ENCODE peak calls at places on chromosomes 16 and 17, in six cellular contexts. E, F, T, H, O and R are unnamed samples.

GRCh38 chr17:67168485-67168884 is 76.5 kb downstream of the HELZ start:
- DNase-seq in E (no peak), F (no peak), T (no peak), H (no peak), O (no peak), R (no peak)

GRCh38 chr16:69564845-69565610 is 738 bp upstream of the NFAT5 start:
- DNase-seq in E (no peak), F (no peak), T (no peak), H (no peak), O (no peak), R (no peak)

GRCh38 chr16:85390511-85391174 is 222.5 kb upstream of the GSE1 start:
- DNase-seq in E (peak; percentile 95), F (peak; percentile 91), T (peak; percentile 97), H (peak; percentile 66), O (peak; percentile 95), R (peak; percentile 73)

GRCh38 chr17:7459961-7460545 is 15.2 kb downstream of the CHRNB1 start:
- DNase-seq in E (no peak), F (no peak), T (no peak), H (no peak), O (no peak), R (no peak)

GRCh38 chr17:30221346-30221745 is 14.2 kb downstream of the SLC6A4 start:
- DNase-seq in E (no peak), F (no peak), T (no peak), H (no peak), O (no peak), R (no peak)

GRCh38 chr16:86044241-86044671 is 145.3 kb downstream of the IRF8 start:
- DNase-seq in E (peak; percentile 64), F (no peak), T (peak; percentile 33), H (peak; percentile 57), O (peak; percentile 64), R (no peak)

GRCh38 chr17:2011421-2012371 is 13.4 kb downstream of the RTN4RL1 start:
- DNase-seq in E (no peak), F (peak; percentile 89), T (no peak), H (no peak), O (no peak), R (peak; percentile 55)

GRCh38 chr17:28828294-28829040 is 14.1 kb downstream of the FAM222B start:
- DNase-seq in E (peak; percentile 35), F (no peak), T (no peak), H (no peak), O (peak; percentile 26), R (no peak)

GRCh38 chr16:30805370-30806169 is 18.6 kb upstream of the ZNF629 start:
- DNase-seq in E (peak; percentile 74), F (peak; percentile 83), T (peak; percentile 90), H (peak; percentile 56), O (peak; percentile 91), R (peak; percentile 75)

GRCh38 chr17:74763565-74764387 is 12.4 kb downstream of the NAT9 start:
- DNase-seq in E (no peak), F (no peak), T (peak; percentile 60), H (no peak), O (peak; percentile 91), R (no peak)

GRCh38 chr17:1975573-1975972 is 49.6 kb downstream of the RTN4RL1 start:
- DNase-seq in E (no peak), F (no peak), T (no peak), H (no peak), O (no peak), R (no peak)

GRCh38 chr17:38558751-38559024 is 47.1 kb downstream of the SRCIN1 start:
- DNase-seq in E (no peak), F (no peak), T (peak; percentile 31), H (no peak), O (no peak), R (peak; percentile 6)

GRCh38 chr17:38560503-38561318 is 45.0 kb downstream of the SRCIN1 start:
- DNase-seq in E (peak; percentile 42), F (no peak), T (no peak), H (no peak), O (no peak), R (no peak)

GRCh38 chr17:38561416-38562214 is 44.1 kb downstream of the SRCIN1 start:
- DNase-seq in E (no peak), F (no peak), T (no peak), H (no peak), O (no peak), R (no peak)

GRCh38 chr17:38559025-38559879 is 46.5 kb downstream of the SRCIN1 start:
- DNase-seq in E (peak; percentile 38), F (peak; percentile 95), T (peak; percentile 78), H (peak; percentile 80), O (peak; percentile 97), R (peak; percentile 67)

DNA sequence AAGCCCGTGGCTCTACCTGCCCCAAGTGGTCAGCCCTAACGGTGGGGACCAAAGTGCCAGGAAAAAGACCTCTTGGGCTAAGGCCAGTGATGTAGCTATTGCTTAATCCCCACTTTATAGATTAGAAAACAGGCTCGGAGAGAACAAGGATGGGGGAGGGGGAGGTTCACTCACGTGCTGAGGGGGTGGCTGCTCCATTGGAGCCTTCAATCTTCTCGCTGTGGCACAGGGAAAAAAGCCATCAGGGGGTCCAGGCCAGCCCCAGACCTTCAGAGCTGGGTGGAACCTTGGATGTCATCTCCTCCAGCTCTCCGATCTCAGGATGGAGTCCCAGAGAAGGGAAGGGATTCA is 45.9 kb downstream of the SRCIN1 start:
- DNase-seq in E (no peak), F (no peak), T (no peak), H (no peak), O (no peak), R (no peak)
- H3K27me3 ChIP-seq in E (peaks cover 71% of the 10 kb centered on the region), F (no peaks in the 10 kb centered on the region), T (peaks cover 47% of the 10 kb centered on the region), H (no peaks in the 10 kb centered on the region), O (peaks cover 37% of the 10 kb centered on the region), R (no peaks in the 10 kb centered on the region)

GRCh38 chr16:3021449-3022207 is 1.5 kb downstream of the TNFRSF12A start:
- DNase-seq in E (peak; percentile 94), F (peak; percentile 57), T (peak; percentile 90), H (peak; percentile 82), O (peak; percentile 93), R (peak; percentile 66)
- TF ChIP-seq POLR2A in E (peak; percentile 34), F (no peak), T (no peak), H (no peak), O (no peak), R (no peak)

DNA sequence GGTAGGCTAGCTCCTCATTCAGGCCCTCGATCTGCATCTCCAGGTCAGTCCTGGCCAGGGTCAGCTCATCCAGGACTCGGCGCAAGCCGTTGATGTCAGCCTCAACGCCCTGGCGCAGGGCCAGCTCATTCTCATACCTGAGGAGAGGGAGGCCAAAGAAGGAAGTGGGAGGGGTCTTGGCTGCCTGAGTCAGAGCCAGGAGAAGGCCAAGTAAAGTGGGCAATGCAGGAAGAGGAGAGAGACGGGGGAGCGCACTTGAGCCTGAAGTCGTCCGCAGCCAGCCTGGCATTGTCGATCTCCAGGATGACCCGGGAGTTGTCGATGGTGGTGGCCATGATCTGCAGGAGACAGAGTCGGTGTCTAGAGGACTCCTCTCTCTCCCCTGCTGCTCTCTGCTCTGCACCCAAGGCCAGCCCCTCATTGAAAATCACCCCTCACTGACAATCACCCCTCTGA is 1.8 kb downstream of the KRT15 start:
- DNase-seq in E (no peak), F (no peak), T (no peak), H (no peak), O (no peak), R (no peak)
- H3K4me3 ChIP-seq in E (no peak overlapping the region), F (peak overlapping the region; percentile 26), T (no peak overlapping the region), H (no peak overlapping the region), O (no peak overlapping the region), R (no peak overlapping the region)

DNA sequence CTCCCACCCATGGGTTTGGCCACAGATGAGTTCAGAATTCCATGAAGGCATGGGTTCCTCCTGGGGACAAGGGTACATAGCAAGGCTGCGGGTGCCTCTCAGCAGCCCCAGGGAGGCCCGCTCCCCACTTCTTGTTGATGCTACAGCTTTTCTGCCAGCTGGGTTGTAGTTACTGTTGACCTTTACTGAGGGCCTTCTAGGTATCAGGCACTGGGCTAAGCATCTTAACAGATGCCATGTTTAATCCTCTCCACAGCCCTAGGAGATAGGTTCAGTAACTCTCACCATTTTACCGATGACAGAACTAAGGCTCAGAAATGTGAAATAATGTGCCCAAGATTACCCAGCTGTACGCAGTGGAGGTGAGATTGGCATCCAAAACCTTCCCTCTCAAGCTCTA is 54.3 kb upstream of the DLX4 start:
- DNase-seq in E (no peak), F (no peak), T (no peak), H (no peak), O (no peak), R (no peak)
- H3K27me3 ChIP-seq in E (peaks cover 86% of the 10 kb centered on the region), F (peaks cover 7% of the 10 kb centered on the region), T (peaks cover 24% of the 10 kb centered on the region), H (no peaks in the 10 kb centered on the region), O (peaks cover 18% of the 10 kb centered on the region), R (peaks cover 73% of the 10 kb centered on the region)

GRCh38 chr16:724188-725040 is 1.8 kb downstream of the CCDC78 start:
- DNase-seq in E (no peak), F (no peak), T (no peak), H (no peak), O (no peak), R (no peak)
- TF ChIP-seq POLR2A in E (no peak), F (no peak), T (no peak), H (peak; percentile 1), O (no peak), R (no peak)

GRCh38 chr16:1152651-1153259 is at the start of gene CACNA1H:
- DNase-seq in E (no peak), F (no peak), T (peak; percentile 57), H (no peak), O (peak; percentile 53), R (no peak)
- H3K4me3 ChIP-seq in E (peak within 1 kb of the TSS; percentile 47), F (peak within 1 kb of the TSS; percentile 57), T (peak within 1 kb of the TSS; percentile 80), H (peak within 1 kb of the TSS; percentile 23), O (peak within 1 kb of the TSS; percentile 26), R (no peak within 1 kb of the TSS)

GRCh38 chr17:39225974-39226683 is 384 bp upstream of the STAC2 start:
- DNase-seq in E (peak; percentile 20), F (peak; percentile 50), T (peak; percentile 61), H (no peak), O (peak; percentile 70), R (no peak)

GRCh38 chr17:39225308-39225973 is at the start of gene STAC2:
- DNase-seq in E (no peak), F (no peak), T (no peak), H (no peak), O (no peak), R (no peak)

GRCh38 chr17:39224778-39225307 is 902 bp downstream of the STAC2 start:
- DNase-seq in E (no peak), F (no peak), T (no peak), H (no peak), O (no peak), R (no peak)

GRCh38 chr17:39222866-39223834 is 2.6 kb downstream of the STAC2 start:
- DNase-seq in E (no peak), F (no peak), T (no peak), H (no peak), O (no peak), R (no peak)

DNA sequence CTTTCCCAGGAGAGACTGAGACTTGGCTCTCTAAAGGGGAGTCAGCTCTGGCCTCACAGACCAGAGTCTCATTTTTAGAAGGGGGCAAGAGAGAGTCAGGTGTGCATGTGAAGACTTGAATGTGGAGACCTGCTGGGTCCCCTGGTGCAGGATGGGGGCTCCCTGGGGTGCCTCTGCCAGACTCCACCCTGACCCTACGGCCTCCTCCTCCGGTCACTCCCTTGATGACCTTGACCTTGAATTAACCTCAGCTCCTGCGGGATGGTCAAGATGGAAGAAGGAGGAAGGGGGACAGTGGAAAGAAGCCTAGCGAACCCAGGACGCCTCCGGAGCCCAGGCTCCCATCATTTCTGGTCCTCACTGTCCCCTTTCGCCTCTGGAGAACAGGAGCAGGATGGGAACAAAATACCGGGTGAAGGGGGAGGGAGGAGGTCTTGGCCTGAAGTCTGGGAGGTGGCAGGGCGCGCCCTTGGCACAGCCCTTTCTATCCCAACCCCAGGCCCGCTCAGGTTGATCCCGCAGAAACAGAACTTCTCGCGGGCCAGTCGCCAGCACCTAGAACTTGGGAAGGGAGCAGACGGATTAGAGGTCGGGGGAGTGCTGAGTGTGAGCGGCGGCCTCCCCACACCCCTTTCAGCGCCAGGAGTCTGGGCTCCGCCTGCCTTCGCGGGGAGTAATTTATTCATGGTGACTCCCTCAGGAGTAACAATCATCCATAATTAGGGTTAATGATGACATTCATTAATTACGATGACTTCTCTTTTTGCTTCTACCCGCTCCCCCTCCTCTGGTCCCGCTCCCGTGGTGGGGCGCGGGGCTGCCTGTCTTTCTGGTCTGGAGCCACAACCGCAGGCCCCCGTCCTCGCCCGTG is 1.6 kb downstream of the STAC2 start:
- DNase-seq in E (no peak), F (no peak), T (no peak), H (no peak), O (no peak), R (no peak)
- H3K27me3 ChIP-seq in E (peaks cover 61% of the 10 kb centered on the region), F (peaks cover 8% of the 10 kb centered on the region), T (peaks cover 16% of the 10 kb centered on the region), H (no peaks in the 10 kb centered on the region), O (peaks cover 14% of the 10 kb centered on the region), R (no peaks in the 10 kb centered on the region)